ENCODE peak calls at places on chromosomes 1 and 21, in five cellular contexts. V is spleen, R is small intestine, Q is neural progenitor cell, J is Caco-2. W is an unnamed sample. For H3K4me1, the result is how much of the 10 kb centered on the place peaks cover.

GRCh38 chr1:170885551-170885950 is 49.8 kb upstream of the MROH9 start:
- DNase-seq in J (no peak), R (peak), Q (no peak), V (no peak), W (no peak)

GRCh38 chr1:99441234-99442095 is 177.2 kb downstream of the PLPPR4 start:
- DNase-seq in Q (no peak), J (no peak), R (no peak), V (no peak), W (no peak)

GRCh38 chr1:178385662-178386061 is 111.1 kb downstream of the CLEC20A start:
- DNase-seq in Q (no peak), J (no peak), V (no peak), R (no peak), W (no peak)

GRCh38 chr1:61341426-61341825 is 259.1 kb downstream of the NFIA start:
- DNase-seq in Q (no peak), J (no peak), R (no peak), V (no peak), W (no peak)

GRCh38 chr1:198932351-198932991 is 293.6 kb downstream of the PTPRC start:
- DNase-seq in V (no peak), Q (no peak), R (no peak), J (no peak), W (no peak)

GRCh38 chr1:27572019-27572678 is 31.8 kb downstream of the AHDC1 start:
- DNase-seq in Q (peak), J (no peak), V (no peak), R (no peak), W (no peak)

GRCh38 chr1:112146201-112146715 is 156.8 kb upstream of the KCND3 start:
- DNase-seq in J (no peak), Q (no peak), V (no peak), R (no peak), W (no peak)

GRCh38 chr21:41926068-41926806 is 27.6 kb downstream of the C2CD2 start:
- DNase-seq in V (no peak), J (peak), R (peak), Q (no peak), W (no peak)

GRCh38 chr1:232045134-232045533 is 418.5 kb downstream of the DISC1 start:
- DNase-seq in J (no peak), R (no peak), Q (peak), V (no peak), W (no peak)

GRCh38 chr1:153663211-153663610 is 4.7 kb downstream of the SNAPIN start:
- DNase-seq in J (no peak), V (no peak), Q (no peak), R (no peak), W (no peak)

GRCh38 chr1:3133671-3134070 is 64.7 kb downstream of the PRDM16 start:
- DNase-seq in J (no peak), V (no peak), Q (no peak), R (peak), W (no peak)

GRCh38 chr1:156860113-156860638 is 489 bp upstream of the NTRK1 start:
- DNase-seq in R (peak), J (peak), Q (peak), V (peak), W (peak)

GRCh38 chr1:3352084-3352951 is 102.1 kb upstream of the ARHGEF16 start:
- DNase-seq in Q (peak), R (peak), V (no peak), J (no peak), W (no peak)

GRCh38 chr1:81846630-81847029 is 45.9 kb downstream of the ADGRL2 start:
- DNase-seq in J (no peak), R (no peak), Q (no peak), V (no peak), W (no peak)

GRCh38 chr1:93992190-93992589 is 83.0 kb upstream of the GCLM start:
- DNase-seq in Q (no peak), R (no peak), J (no peak), V (no peak), W (no peak)

GRCh38 chr1:72946901-72947505 is 664.7 kb upstream of the NEGR1 start:
- DNase-seq in Q (no peak), R (no peak), J (no peak), V (no peak), W (no peak)

GRCh38 chr1:174769961-174770549 is 229.7 kb upstream of the CACYBP start:
- DNase-seq in Q (peak), V (no peak), J (peak), R (peak), W (peak)

GRCh38 chr21:21971384-21971783 is 973.2 kb downstream of the NCAM2 start:
- DNase-seq in Q (no peak), R (no peak), J (no peak), V (no peak), W (no peak)

GRCh38 chr21:40967771-40968170 is 120.8 kb upstream of the DSCAM start:
- DNase-seq in J (no peak), V (no peak), R (no peak), Q (peak), W (no peak)

GRCh38 chr1:77976433-77977076 is 2.3 kb downstream of the FUBP1 start:
- DNase-seq in J (no peak), R (no peak), Q (peak), V (no peak), W (no peak)

GRCh38 chr21:42317826-42318746 is 2.9 kb upstream of the TFF3 start:
- DNase-seq in V (peak), J (no peak), Q (no peak), R (no peak), W (no peak)

GRCh38 chr1:58874757-58875755 is 91.2 kb upstream of the JUN start:
- DNase-seq in Q (peak), R (peak), V (no peak), J (peak), W (peak)

GRCh38 chr1:11444907-11445306 is 34.0 kb upstream of the DISP3 start:
- DNase-seq in V (no peak), J (no peak), Q (no peak), R (no peak), W (no peak)

GRCh38 chr1:181163662-181164061 is 75.2 kb downstream of the IER5 start:
- DNase-seq in R (no peak), Q (no peak), V (no peak), J (no peak), W (no peak)

GRCh38 chr1:63463248-63463647 is 59.8 kb downstream of the ITGB3BP start:
- DNase-seq in J (no peak), V (no peak), R (no peak), Q (no peak), W (no peak)

GRCh38 chr1:27598288-27598687 is 5.7 kb downstream of the AHDC1 start:
- DNase-seq in Q (peak), R (no peak), V (no peak), J (no peak), W (peak)

GRCh38 chr1:1207254-1207902 is 986 bp upstream of the TNFRSF18 start:
- DNase-seq in J (no peak), R (no peak), Q (no peak), V (no peak), W (no peak)

GRCh38 chr1:1847501-1848289 is 43.2 kb downstream of the GNB1 start:
- DNase-seq in Q (no peak), J (no peak), V (no peak), R (no peak), W (no peak)

GRCh38 chr1:174049514-174049913 is 27.4 kb upstream of the RC3H1 start:
- DNase-seq in V (no peak), Q (no peak), R (no peak), J (no peak), W (no peak)

GRCh38 chr1:106924360-106924759 is 132.1 kb upstream of the PRMT6 start:
- DNase-seq in R (no peak), Q (peak), J (no peak), V (no peak), W (no peak)

GRCh38 chr1:111593403-111594127 is 26.0 kb upstream of the RAP1A start:
- DNase-seq in V (no peak), J (no peak), Q (no peak), R (no peak), W (no peak)

GRCh38 chr1:205279986-205280385 is 41.6 kb downstream of the NUAK2 start:
- DNase-seq in V (no peak), R (peak), J (no peak), Q (no peak), W (no peak)

GRCh38 chr1:44808938-44809917 is 905 bp downstream of the BTBD19 start:
- DNase-seq in J (peak), V (peak), Q (no peak), R (peak), W (no peak)

GRCh38 chr1:38076038-38076437 is 29.4 kb upstream of the POU3F1 start:
- DNase-seq in R (no peak), Q (peak), J (peak), V (no peak), W (no peak)

GRCh38 chr1:9825101-9826074 is 1.6 kb upstream of the CLSTN1 start:
- DNase-seq in J (peak), Q (peak), V (peak), R (peak), W (peak)

GRCh38 chr1:201468501-201468843 is 516 bp downstream of the PHLDA3 start:
- DNase-seq in V (no peak), J (no peak), Q (peak), R (no peak), W (peak)

GRCh38 chr1:109659145-109659544 is 3.2 kb downstream of the GSTM4 start:
- DNase-seq in J (no peak), R (peak), V (no peak), Q (no peak), W (no peak)

GRCh38 chr1:170967042-170967910 is 31.9 kb downstream of the MROH9 start:
- DNase-seq in Q (peak), V (no peak), J (peak), R (peak), W (no peak)

GRCh38 chr21:27035791-27036190 is 68.9 kb upstream of the ADAMTS5 start:
- DNase-seq in Q (no peak), J (no peak), R (no peak), V (no peak), W (no peak)

GRCh38 chr1:42748461-42749410 is 8.7 kb upstream of the CLDN19 start:
- DNase-seq in Q (no peak), V (no peak), R (no peak), J (no peak), W (no peak)

DNA sequence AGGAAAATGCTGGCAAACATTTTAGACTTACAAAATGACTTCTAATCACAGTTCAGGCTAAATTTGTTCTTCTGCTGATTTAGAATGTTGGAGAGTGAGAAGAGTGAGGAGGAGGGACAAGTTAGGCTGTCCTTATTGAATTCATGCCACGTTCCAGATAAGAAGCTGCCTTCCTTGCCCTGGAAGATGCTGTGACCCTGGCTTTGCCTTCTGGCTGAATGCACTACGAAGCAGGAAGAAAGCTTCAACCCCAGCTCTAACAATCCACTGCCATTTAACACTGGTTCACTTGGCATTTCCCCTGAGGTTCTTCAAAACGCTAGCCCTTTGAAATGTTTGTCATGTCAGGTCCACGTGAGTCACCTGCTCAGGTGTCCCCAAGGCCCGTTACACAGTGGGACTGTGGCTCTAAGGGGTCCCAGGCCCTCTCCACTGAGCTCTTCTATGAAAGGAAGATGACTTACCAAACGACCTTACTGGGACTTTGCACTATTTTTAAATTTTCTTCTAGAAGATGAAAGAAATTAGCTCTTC is 30.0 kb upstream of the LRRC8C start:
- DNase-seq in Q (no peak), J (no peak), V (no peak), R (no peak), W (no peak)
- H3K4me1 ChIP-seq in Q (under half), J (under half), V (under half), R (under half), W (under half)

GRCh38 chr1:17570228-17570627 is 30.7 kb downstream of the ARHGEF10L start:
- DNase-seq in Q (no peak), V (no peak), R (no peak), J (no peak), W (no peak)

GRCh38 chr1:17573518-17574041 is 34.1 kb downstream of the ARHGEF10L start:
- DNase-seq in R (no peak), V (no peak), Q (peak), J (no peak), W (no peak)

GRCh38 chr1:17574502-17574901 is 35.0 kb downstream of the ARHGEF10L start:
- DNase-seq in J (peak), R (no peak), V (no peak), Q (peak), W (no peak)

GRCh38 chr1:17569200-17570139 is 30.0 kb downstream of the ARHGEF10L start:
- DNase-seq in Q (no peak), V (no peak), R (no peak), J (no peak), W (no peak)

DNA sequence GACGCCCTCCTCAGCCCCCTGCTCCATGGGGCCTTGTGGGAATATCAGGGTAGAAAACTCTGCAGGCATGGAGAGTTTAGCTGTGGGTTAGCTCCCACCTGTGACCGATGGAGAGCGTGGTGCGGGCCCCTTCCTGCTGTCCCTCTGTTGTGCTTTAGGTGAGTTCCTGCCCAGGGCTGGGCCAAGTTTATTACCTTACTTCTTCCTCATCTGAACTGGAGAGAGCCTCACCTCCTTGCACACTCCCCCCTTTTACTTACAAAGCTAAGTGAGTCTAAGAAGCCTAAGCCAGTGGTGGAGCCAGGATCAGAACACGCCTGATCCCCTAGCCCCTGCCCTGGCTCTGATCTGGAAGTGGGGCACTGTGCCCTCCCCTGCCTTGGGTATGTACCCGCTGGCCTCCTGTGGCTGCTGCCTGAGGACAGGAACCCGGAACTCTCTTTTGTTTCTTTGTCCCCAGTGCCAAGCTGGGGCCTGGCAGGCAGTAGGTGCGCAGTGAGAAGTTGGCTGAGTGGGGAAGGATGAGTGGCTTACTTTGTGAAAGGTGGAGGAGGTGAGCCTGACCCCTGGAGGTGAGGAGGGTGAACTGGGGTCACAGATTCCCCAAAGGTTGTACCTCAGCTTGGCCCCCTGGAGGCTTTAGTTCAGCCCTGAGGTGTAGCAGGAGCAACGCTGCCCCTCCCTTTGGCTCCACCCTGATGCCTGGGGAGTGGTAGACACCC is 32.9 kb downstream of the ARHGEF10L start:
- DNase-seq in V (no peak), R (peak), J (peak), Q (peak), W (no peak)
- H3K4me1 ChIP-seq in V (under half), R (under half), J (under half), Q (half or more), W (under half)

GRCh38 chr1:212792396-212792908 is 758 bp downstream of the TATDN3 start:
- DNase-seq in V (no peak), R (no peak), J (no peak), Q (no peak), W (no peak)
- H3K4me1 ChIP-seq in V (half or more), R (under half), J (under half), Q (under half), W (under half)

DNA sequence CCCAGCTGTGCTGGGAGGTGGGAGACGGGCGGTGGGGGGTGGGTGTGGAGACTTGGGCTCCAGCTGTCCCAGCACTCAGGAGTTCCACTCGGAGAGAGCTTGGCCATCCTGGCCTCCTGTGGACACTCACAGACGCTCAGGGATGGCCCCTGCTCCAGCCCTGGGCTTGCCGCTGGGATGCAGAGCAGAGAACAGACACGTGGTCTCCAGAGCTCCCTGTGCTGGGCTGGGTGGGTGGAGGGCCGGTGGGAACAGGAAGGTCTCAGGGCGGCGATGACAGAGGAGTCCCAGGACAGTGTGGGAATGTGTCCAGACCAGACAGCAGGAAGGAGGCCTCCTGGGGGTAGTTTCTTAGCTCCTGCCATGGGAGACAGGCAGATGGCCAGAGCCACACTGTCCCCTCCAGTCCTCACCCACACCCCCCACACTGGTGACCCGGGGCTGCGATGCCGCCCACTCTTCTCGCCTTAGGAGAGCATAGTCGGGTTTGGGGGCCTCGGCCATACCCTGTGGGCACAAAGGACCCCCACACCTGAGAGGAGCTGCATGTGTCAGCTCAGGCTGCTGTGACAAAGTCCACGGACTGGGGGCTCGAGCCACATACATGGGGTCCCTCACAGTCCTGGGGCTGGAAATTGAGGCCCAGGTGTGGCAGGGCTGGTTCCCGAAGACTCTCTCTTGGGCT is 2.0 kb downstream of the KRTAP10-9 start:
- DNase-seq in Q (no peak), R (no peak), V (no peak), J (no peak), W (no peak)
- H3K4me1 ChIP-seq in Q (under half), R (under half), V (under half), J (under half), W (under half)

GRCh38 chr1:185312361-185312760 is 4.7 kb downstream of the IVNS1ABP start:
- DNase-seq in R (no peak), Q (no peak), J (no peak), V (no peak), W (no peak)

GRCh38 chr1:185311589-185312225 is 5.3 kb downstream of the IVNS1ABP start:
- DNase-seq in R (peak), J (no peak), Q (no peak), V (no peak), W (no peak)

GRCh38 chr1:185315364-185316108 is 1.5 kb downstream of the IVNS1ABP start:
- DNase-seq in Q (peak), R (peak), V (no peak), J (peak), W (no peak)

GRCh38 chr1:185316163-185317033 is 645 bp downstream of the IVNS1ABP start:
- DNase-seq in R (peak), J (peak), Q (peak), V (peak), W (peak)

DNA sequence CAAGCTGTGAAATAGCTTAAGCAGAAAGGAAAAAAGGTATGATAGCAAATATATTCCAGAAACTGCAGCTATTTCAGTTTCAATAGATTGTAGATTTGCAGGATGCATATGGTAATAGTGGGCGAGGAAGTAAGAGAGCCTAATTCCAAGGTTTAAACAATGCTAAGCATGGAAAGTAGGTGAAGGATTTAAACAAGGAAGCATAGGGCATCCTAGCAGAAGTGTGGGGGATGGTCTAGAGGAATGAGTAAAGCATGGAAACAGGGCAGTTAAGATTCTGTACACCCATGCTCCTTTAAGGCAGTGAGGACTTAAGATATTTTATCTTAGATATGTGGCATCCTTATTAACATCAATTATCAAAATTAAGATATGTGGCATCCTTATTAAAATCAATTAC is 2.6 kb downstream of the IVNS1ABP start:
- DNase-seq in J (no peak), R (peak), V (no peak), Q (peak), W (no peak)
- H3K4me1 ChIP-seq in J (under half), R (under half), V (half or more), Q (under half), W (under half)

GRCh38 chr1:160631983-160632625 is 14.7 kb downstream of the SLAMF1 start:
- DNase-seq in Q (no peak), V (no peak), J (no peak), R (no peak), W (no peak)
- H3K4me1 ChIP-seq in Q (under half), V (half or more), J (under half), R (under half), W (under half)

DNA sequence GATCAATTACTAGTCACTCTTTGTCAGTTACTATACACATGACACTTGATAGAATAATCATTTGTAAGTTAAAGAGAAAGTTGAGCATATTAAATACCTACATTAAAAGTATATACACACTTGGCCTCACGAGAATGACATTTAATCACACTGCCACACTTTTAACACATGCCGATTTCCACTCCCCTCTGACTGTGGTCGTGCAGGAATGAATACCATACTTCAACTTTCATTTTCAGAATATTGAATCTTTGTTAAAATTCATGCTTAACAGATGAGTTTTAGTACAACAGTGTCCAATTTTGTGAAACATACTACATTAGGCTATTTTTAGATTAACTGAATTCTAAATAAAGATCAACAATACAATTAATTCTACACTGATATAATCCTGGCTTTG is 78.2 kb upstream of the SDC3 start:
- DNase-seq in V (no peak), R (no peak), J (no peak), Q (no peak), W (no peak)
- H3K4me1 ChIP-seq in V (half or more), R (under half), J (under half), Q (under half), W (under half)

W was measured in BE2C.